ENCODE peak calls at places on chromosomes 11 and 22, in ten cellular contexts. T is GM12891, Q is transverse colon, O is GM23338, N is GM12878, V is HCT116, P is HL-60, H is Panc1, X is spleen, C is H1. L is an unnamed sample.
A peak's percentile ranks its signal among the peaks of the same experiment; 100 is the strongest.

GRCh38 chr11:69647761-69648497 is 7.0 kb downstream of the CCND1 start:
- DNase-seq in T (no peak), Q (no peak), O (no peak), N (no peak), V (no peak), P (no peak), H (no peak), X (peak; percentile 76), C (no peak), L (no peak)

GRCh38 chr11:134226806-134227325 is 2.4 kb downstream of the VPS26B start:
- DNase-seq in T (no peak), Q (no peak), O (no peak), N (no peak), V (no peak), P (no peak), H (no peak), X (no peak), C (no peak), L (no peak)

GRCh38 chr11:9571071-9571765 is 2.3 kb upstream of the WEE1 start:
- DNase-seq in T (no peak), Q (no peak), O (no peak), N (no peak), V (no peak), P (no peak), H (no peak), X (no peak), C (no peak), L (no peak)

GRCh38 chr11:2327032-2327431 is 25.2 kb downstream of the TSPAN32 start:
- DNase-seq in T (no peak), Q (no peak), O (no peak), N (no peak), V (no peak), P (no peak), H (no peak), X (peak; percentile 49), C (no peak), L (peak; percentile 61)

GRCh38 chr11:65262775-65263174 is 1.0 kb downstream of the POLA2 start:
- DNase-seq in T (no peak), Q (no peak), O (no peak), N (no peak), V (no peak), P (no peak), H (no peak), X (no peak), C (no peak), L (no peak)

GRCh38 chr11:87743002-87743401 is 432.2 kb downstream of the RAB38 start:
- DNase-seq in T (no peak), Q (no peak), O (peak; percentile 59), N (no peak), V (no peak), P (no peak), H (no peak), X (no peak), C (no peak), L (no peak)

GRCh38 chr11:20156876-20157613 is 3.2 kb downstream of the DBX1 start:
- DNase-seq in T (no peak), Q (peak; percentile 20), O (peak; percentile 27), N (no peak), V (no peak), P (no peak), H (no peak), X (peak; percentile 78), C (no peak), L (no peak)

GRCh38 chr11:25981998-25982397 is 349.9 kb upstream of the ANO3 start:
- DNase-seq in T (no peak), Q (no peak), O (peak; percentile 75), N (peak; percentile 46), V (no peak), P (peak; percentile 1), H (peak; percentile 24), X (no peak), C (no peak), L (no peak)

GRCh38 chr11:19474954-19475811 is 234.4 kb upstream of the E2F8 start:
- DNase-seq in T (peak; percentile 18), Q (no peak), O (no peak), N (peak; percentile 76), V (no peak), P (no peak), H (no peak), X (no peak), C (no peak), L (no peak)

GRCh38 chr11:115581871-115582639 is 77.8 kb upstream of the CADM1 start:
- DNase-seq in T (no peak), Q (peak; percentile 45), O (peak; percentile 58), N (no peak), V (no peak), P (no peak), H (peak; percentile 2), X (no peak), C (peak; percentile 23), L (no peak)

GRCh38 chr22:38788417-38788816 is 5.5 kb downstream of the DNAL4 start:
- DNase-seq in T (no peak), Q (no peak), O (no peak), N (no peak), V (no peak), P (no peak), H (no peak), X (no peak), C (no peak), L (no peak)

GRCh38 chr22:30396871-30397655 is at the start of gene SEC14L2:
- DNase-seq in T (no peak), Q (peak; percentile 78), O (peak; percentile 85), N (no peak), V (peak; percentile 43), P (no peak), H (no peak), X (no peak), C (no peak), L (peak; percentile 81)

GRCh38 chr11:120432056-120433018 is 79.2 kb upstream of the GRIK4 start:
- DNase-seq in T (no peak), Q (no peak), O (no peak), N (peak; percentile 33), V (peak; percentile 97), P (peak; percentile 22), H (peak; percentile 99), X (no peak), C (no peak), L (no peak)

GRCh38 chr11:10323793-10324170 is 18.9 kb downstream of the ADM start:
- DNase-seq in T (no peak), Q (no peak), O (no peak), N (no peak), V (no peak), P (no peak), H (no peak), X (no peak), C (no peak), L (no peak)

GRCh38 chr11:85475637-85476517 is 151.3 kb downstream of the DLG2 start:
- DNase-seq in T (no peak), Q (no peak), O (no peak), N (no peak), V (no peak), P (no peak), H (no peak), X (no peak), C (no peak), L (no peak)

GRCh38 chr11:124760806-124761205 is 1.3 kb downstream of the ESAM start:
- DNase-seq in T (no peak), Q (no peak), O (no peak), N (no peak), V (no peak), P (no peak), H (no peak), X (no peak), C (no peak), L (no peak)
- TF ChIP-seq POLR2AphosphoS5 in T (no peak), Q (no peak), O (no peak), N (no peak), V (no peak), P (no peak), H (no peak), X (no peak), C (no peak), L (no peak)

GRCh38 chr11:121643530-121644512 is 191.1 kb upstream of the SORL1-AS1 start:
- DNase-seq in T (no peak), Q (no peak), O (peak; percentile 37), N (no peak), V (no peak), P (no peak), H (no peak), X (no peak), C (no peak), L (no peak)
- TF ChIP-seq POLR2AphosphoS5 in T (no peak), Q (no peak), O (no peak), N (no peak), V (no peak), P (no peak), H (no peak), X (no peak), C (no peak), L (no peak)

DNA sequence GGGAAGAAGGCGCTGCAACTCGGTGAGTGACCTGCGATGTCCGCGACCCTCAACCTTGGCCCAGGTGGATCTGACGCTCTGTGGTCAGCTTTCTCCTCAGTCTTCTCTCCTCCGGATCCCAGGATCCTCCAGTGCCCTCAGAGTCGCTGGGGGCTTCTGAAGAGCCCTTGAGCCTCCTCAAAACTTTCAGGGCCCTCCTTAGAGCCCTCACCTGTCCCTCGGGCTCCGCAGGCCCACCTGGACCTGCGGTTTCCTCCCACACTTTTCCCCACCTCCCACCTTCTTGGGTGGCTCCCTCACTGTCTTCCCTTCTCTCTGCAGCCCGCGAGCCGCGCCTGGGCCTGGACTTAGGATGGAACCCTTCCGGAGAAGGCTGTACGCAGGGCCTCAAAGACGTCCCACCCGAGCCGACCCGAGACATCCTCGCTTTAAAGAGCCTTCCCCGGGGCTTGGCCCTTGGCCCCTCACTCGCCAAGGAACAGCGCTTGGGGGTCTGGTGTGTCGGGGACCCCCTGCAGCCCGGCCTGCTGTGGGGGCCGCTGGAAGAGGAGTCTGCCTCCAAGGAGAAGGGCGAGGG is 335 bp downstream of the ZNF408 start:
- DNase-seq in T (no peak), Q (no peak), O (peak; percentile 21), N (no peak), V (no peak), P (no peak), H (no peak), X (peak; percentile 86), C (no peak), L (no peak)
- TF ChIP-seq POLR2AphosphoS5 in T (peak; percentile 46), Q (no peak), O (peak; percentile 38), N (no peak), V (no peak), P (no peak), H (no peak), X (no peak), C (peak; percentile 77), L (no peak)

DNA sequence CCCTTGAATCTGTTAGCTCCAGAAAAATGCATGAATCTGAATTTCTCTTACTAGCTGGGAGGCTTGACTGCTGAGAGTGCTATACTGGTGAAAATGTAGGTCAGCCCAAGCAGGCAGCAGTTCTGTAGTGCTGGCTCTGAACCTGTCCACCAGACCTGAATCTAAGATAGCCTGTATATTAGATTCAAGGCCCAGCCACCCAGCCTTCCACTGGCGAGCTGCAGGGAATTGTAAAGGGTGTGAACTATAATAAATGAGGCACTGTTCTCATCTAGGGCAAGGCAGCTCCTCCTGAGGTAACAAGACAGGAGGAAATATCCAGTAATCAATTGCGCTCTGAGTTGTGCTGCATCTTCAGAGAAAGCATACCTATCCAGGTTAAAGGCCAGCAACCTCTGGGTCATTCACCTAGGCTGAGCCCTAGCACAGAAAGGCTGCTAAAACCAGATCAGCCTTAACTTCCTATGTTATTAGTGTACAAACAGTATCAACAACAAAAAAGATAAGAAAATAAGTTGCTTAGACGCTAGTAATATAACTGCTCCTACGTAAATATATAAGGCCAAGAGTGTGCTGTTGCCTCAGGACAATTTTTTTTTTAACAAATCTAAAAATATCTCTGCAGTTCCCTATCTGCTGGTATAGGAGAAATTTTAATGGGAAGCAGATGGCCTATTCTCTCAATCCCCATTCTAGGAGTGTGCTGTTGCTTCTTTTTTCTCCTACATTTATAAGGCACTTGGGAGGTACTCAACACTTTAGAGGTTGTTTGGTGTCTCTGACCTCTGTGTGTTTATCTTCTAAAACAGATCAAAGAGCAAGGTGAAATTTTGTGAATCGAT is 63.0 kb downstream of the RELT start:
- DNase-seq in T (no peak), Q (peak; percentile 23), O (no peak), N (no peak), V (no peak), P (no peak), H (no peak), X (no peak), C (no peak), L (no peak)
- TF ChIP-seq POLR2AphosphoS5 in T (no peak), Q (no peak), O (no peak), N (no peak), V (no peak), P (no peak), H (no peak), X (no peak), C (no peak), L (no peak)